ENCODE peak calls at places on chromosomes 1 and 21, in five cellular contexts. N is A549, I is HepG2, R is suprapubic skin, W is tibial nerve. Z is an unnamed sample.

GRCh38 chr21:40054403-40054802 is 187.2 kb downstream of the PCP4 start:
- DNase-seq in N (no peak), I (no peak), R (no peak), W (no peak), Z (no peak)

GRCh38 chr1:22828151-22828817 is 117.6 kb downstream of the EPHB2 start:
- DNase-seq in N (no peak), I (no peak), R (no peak), W (no peak), Z (no peak)

GRCh38 chr1:159229486-159229885 is 24.8 kb downstream of the ACKR1 start:
- DNase-seq in N (no peak), I (no peak), R (no peak), W (no peak), Z (no peak)

GRCh38 chr1:14238472-14239059 is 359.9 kb upstream of the KAZN start:
- DNase-seq in N (no peak), I (no peak), R (peak; percentile 87), W (no peak), Z (no peak)

GRCh38 chr1:201491896-201492511 is 14.9 kb downstream of the CSRP1 start:
- DNase-seq in N (no peak), I (no peak), R (no peak), W (no peak), Z (no peak)

GRCh38 chr1:119711804-119712341 is at the start of gene PHGDH:
- DNase-seq in N (peak; percentile 82), I (peak; percentile 76), R (peak; percentile 77), W (peak; percentile 57), Z (no peak)

GRCh38 chr1:170545476-170545875 is 13.5 kb downstream of the GORAB start:
- DNase-seq in N (no peak), I (no peak), R (no peak), W (no peak), Z (no peak)

GRCh38 chr1:154796303-154796892 is 73.7 kb downstream of the KCNN3 start:
- DNase-seq in N (no peak), I (no peak), R (no peak), W (no peak), Z (no peak)

GRCh38 chr1:185996211-185996610 is 262.0 kb downstream of the HMCN1 start:
- DNase-seq in N (no peak), I (no peak), R (no peak), W (peak; percentile 64), Z (no peak)

GRCh38 chr1:198157241-198157846 is 546 bp downstream of the NEK7 start:
- DNase-seq in N (peak; percentile 89), I (peak; percentile 88), R (peak; percentile 91), W (peak; percentile 85), Z (peak; percentile 85)

GRCh38 chr1:48329489-48329888 is 107.0 kb downstream of the SLC5A9 start:
- DNase-seq in N (no peak), I (no peak), R (no peak), W (no peak), Z (no peak)

GRCh38 chr1:199007423-199007822 is 368.6 kb downstream of the PTPRC start:
- DNase-seq in N (no peak), I (no peak), R (no peak), W (no peak), Z (no peak)

DNA sequence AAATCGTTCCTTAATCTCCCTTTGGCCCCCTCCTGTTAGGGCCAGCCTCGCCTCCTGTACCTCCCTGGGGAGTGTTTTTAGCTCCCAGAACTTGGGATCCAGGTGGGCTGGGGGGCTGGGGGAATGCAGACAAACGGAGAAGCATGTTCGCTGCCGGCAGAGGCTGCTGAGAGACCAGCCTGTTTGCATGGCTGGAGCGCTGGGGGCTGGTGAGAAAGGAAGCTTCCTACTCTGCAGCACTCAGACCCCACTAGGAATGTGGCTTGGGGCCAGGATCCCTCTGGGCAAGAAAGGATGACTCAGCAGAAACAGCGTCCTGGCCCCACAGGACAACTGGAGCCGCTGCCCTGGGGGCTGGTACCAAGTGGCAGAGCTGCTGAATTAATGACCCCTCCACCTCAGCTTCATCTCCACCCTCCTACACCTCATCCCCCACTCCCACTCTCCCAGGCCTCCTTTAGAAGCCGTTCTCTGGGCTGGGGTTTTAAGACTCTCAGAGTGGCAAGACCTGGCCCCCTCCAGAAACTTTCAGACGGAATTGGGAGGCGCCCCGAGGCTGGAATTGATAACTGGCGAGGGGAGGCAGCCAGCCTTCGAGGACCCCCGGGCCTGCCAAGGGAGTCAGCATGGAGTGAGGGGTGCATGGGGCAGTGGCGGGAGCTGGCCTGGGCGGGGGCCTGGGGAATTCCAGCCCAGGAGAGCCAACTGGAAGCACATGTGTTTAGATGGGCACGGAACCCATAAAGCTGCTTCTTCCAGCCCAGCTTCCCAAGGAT is 28.5 kb upstream of the EPS8L3 start:
- DNase-seq in N (peak; percentile 75), I (peak; percentile 75), R (peak; percentile 68), W (peak; percentile 50), Z (peak; percentile 62)
- TF ChIP-seq CTCF in N (peak; percentile 51), I (peak; percentile 64), R (no peak), W (no peak), Z (peak; percentile 29)

GRCh38 chr1:41539999-41540398 is 55.5 kb upstream of the EDN2 start:
- DNase-seq in N (no peak), I (no peak), R (peak; percentile 33), W (no peak), Z (no peak)

GRCh38 chr1:41541592-41541952 is 57.1 kb upstream of the EDN2 start:
- DNase-seq in N (no peak), I (no peak), R (no peak), W (no peak), Z (no peak)

GRCh38 chr1:41542196-41542955 is 57.9 kb upstream of the EDN2 start:
- DNase-seq in N (no peak), I (no peak), R (peak; percentile 37), W (no peak), Z (no peak)

GRCh38 chr1:41539416-41539800 is 54.9 kb upstream of the EDN2 start:
- DNase-seq in N (no peak), I (no peak), R (peak; percentile 9), W (no peak), Z (no peak)

GRCh38 chr1:41540886-41541591 is 56.6 kb upstream of the EDN2 start:
- DNase-seq in N (no peak), I (no peak), R (peak; percentile 48), W (no peak), Z (no peak)
- TF ChIP-seq EP300 in N (no peak), I (no peak), R (no peak), W (no peak), Z (no peak)

DNA sequence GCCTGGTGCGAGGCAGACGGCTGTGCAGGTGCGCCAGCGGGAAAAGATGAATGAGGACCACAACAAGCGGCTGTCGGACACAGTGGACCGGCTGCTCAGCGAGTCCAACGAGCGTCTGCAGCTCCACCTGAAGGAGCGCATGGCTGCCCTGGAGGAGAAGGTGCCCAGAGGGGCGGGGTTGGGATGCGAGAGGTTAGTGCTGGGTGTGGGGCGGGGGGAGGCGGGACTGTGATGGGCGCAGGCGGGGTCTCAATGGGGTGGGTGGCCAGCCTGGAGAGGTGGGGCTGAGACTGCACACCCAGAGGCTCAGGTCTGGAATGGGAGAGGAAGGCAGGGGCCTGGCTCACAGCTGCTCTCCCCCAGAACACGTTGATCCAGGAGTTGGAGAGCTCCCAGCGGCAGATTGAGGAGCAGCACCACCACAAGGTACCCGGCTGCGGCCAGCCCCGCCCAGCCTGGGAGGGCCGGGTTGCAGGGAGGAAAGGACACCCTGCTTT is 22.3 kb downstream of the PPFIA4 start:
- DNase-seq in N (no peak), I (peak; percentile 10), R (no peak), W (no peak), Z (no peak)
- TF ChIP-seq CTCF in N (no peak), I (no peak), R (no peak), W (no peak), Z (peak; percentile 43)

DNA sequence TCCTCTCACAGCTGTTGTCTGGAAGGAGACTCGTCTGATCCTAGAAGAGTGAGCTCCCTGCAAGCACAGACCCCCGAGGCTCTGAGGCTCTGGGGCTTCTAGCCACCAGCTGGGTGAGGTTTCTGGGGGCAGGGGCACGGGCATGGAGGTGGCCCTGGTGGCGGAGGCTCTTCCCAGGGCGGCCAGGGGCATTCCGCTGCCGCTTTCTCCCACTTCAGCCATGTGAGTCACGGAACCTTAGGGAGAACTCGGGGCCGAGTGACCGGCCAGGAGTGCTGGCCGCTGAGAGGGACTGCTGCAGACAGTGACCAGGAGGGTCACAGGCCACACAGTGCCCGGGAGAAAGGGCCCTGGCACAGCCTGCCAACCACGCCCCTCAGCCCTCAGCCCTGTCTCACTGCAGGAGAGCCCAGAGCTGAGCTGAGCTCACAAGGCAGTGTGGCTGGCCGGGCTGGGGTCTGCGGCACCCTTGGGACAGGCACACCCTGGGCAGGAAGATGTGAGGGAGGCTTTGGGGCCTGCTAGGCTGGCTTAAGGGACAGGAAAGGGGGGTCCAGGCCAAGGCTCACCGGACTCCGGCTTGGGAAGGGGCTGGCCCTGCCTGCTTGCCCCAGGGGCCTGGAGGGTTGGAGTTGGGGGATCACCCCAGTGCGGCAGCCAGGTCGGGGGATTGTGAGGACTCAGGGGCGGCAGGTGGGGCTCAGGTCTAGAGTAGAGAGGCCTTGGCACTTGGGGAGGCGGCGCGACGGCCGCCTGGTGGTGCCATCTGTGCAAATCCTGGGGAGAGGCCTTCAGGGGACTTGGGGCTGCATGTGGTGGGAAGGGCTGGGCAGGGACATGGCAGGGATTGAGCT is 35.7 kb downstream of the MORN1 start:
- DNase-seq in N (no peak), I (no peak), R (no peak), W (no peak), Z (no peak)
- TF ChIP-seq EP300 in N (no peak), I (no peak), R (no peak), W (no peak), Z (no peak)

GRCh38 chr1:38929054-38929453 is 12.6 kb downstream of the RHBDL2 start:
- DNase-seq in N (no peak), I (no peak), R (no peak), W (no peak), Z (no peak)
- TF ChIP-seq CTCF in N (no peak), I (no peak), R (no peak), W (no peak), Z (no peak)

DNA sequence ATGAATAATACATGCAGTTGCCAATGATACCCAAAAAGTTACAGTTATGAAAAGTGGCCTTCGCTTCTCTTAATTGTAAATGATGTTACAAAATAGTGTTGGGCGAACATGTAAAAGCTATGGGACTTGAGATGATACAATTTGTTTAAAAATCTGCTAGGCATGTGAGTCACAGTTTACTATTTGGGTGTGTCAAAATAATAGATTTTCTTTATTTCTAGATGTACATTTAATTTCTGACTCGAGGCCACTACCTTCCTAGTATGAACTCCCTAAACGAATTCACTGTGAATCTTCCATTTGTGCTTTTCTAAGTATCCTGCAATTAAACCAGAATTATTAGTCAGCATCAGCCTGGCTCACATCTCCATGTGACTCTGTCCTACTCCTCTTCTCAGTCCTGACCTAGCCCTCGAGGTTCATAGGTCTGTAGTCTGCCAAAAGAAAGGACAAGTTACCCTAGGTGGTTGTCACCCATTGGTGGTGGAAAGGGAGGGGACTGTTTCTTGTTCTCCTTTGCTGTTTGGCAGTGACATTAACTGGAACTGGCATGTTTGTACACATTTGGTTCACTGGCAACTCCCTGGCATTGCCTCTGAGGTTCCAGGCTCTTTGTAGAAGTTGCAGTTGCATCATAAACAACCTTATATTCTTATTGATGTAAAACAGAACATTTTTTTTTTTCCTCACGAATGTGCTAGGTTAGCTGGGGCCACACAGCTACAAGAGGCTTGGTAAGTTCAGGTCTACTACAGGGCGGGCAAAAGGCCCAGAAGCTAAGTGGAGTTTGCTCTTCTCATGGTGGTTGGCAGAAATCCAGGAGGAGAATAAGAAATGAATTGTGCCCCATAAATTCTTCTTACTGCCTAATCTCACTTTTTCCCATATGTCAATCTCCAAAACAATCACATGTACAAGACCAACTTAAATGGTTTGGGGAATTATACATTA is 746.5 kb upstream of the ADAMTS5 start:
- DNase-seq in N (no peak), I (no peak), R (no peak), W (no peak), Z (no peak)
- TF ChIP-seq EP300 in N (no peak), I (no peak), R (no peak), W (no peak), Z (no peak)